ENCODE peak calls at places on chromosomes 1 and 21, in eight cellular contexts. One of them, this sample, is unnamed.

GRCh38 chr1:98700228-98700627 is 38.7 kb downstream of the SNX7 start:
- DNase-seq in WERI-Rb-1: no peak
- DNase-seq in HFF-Myc: no peak
- DNase-seq in cardiac fibroblast: peak; percentile 4
- DNase-seq in lower lobe of right lung: no peak
- DNase-seq in colonic mucosa: no peak
- DNase-seq in stomach: no peak
- DNase-seq in uterus: no peak
- DNase-seq in this sample: no peak

GRCh38 chr1:46556822-46557221 is 5.4 kb upstream of the KNCN start:
- DNase-seq in cardiac fibroblast: peak; percentile 84
- DNase-seq in lower lobe of right lung: no peak
- DNase-seq in stomach: no peak
- DNase-seq in colonic mucosa: no peak
- DNase-seq in WERI-Rb-1: no peak
- DNase-seq in uterus: no peak
- DNase-seq in HFF-Myc: no peak
- DNase-seq in this sample: no peak

GRCh38 chr1:119631433-119632102 is 16.5 kb downstream of the ZNF697 start:
- DNase-seq in stomach: peak; percentile 87
- DNase-seq in lower lobe of right lung: peak; percentile 84
- DNase-seq in uterus: peak; percentile 93
- DNase-seq in WERI-Rb-1: no peak
- DNase-seq in HFF-Myc: no peak
- DNase-seq in cardiac fibroblast: peak; percentile 80
- DNase-seq in colonic mucosa: peak; percentile 86
- DNase-seq in this sample: peak; percentile 96

GRCh38 chr1:176989023-176989422 is 175.5 kb downstream of the ASTN1 start:
- DNase-seq in lower lobe of right lung: no peak
- DNase-seq in colonic mucosa: no peak
- DNase-seq in uterus: no peak
- DNase-seq in HFF-Myc: no peak
- DNase-seq in cardiac fibroblast: peak; percentile 14
- DNase-seq in WERI-Rb-1: no peak
- DNase-seq in stomach: no peak
- DNase-seq in this sample: no peak

GRCh38 chr1:210441028-210441427 is 112.3 kb downstream of the HHAT start:
- DNase-seq in lower lobe of right lung: no peak
- DNase-seq in cardiac fibroblast: peak; percentile 7
- DNase-seq in WERI-Rb-1: no peak
- DNase-seq in stomach: no peak
- DNase-seq in colonic mucosa: no peak
- DNase-seq in HFF-Myc: no peak
- DNase-seq in uterus: no peak
- DNase-seq in this sample: no peak

GRCh38 chr1:19734472-19734999 is 65.2 kb downstream of the TMCO4 start:
- DNase-seq in WERI-Rb-1: no peak
- DNase-seq in lower lobe of right lung: no peak
- DNase-seq in stomach: no peak
- DNase-seq in HFF-Myc: no peak
- DNase-seq in cardiac fibroblast: peak; percentile 25
- DNase-seq in colonic mucosa: no peak
- DNase-seq in uterus: no peak
- DNase-seq in this sample: peak; percentile 74

GRCh38 chr1:2786329-2787162 is 14.9 kb downstream of the TTC34 start:
- DNase-seq in WERI-Rb-1: peak; percentile 60
- DNase-seq in HFF-Myc: no peak
- DNase-seq in uterus: peak; percentile 16
- DNase-seq in cardiac fibroblast: no peak
- DNase-seq in stomach: peak; percentile 57
- DNase-seq in lower lobe of right lung: peak; percentile 63
- DNase-seq in colonic mucosa: peak; percentile 64
- DNase-seq in this sample: peak; percentile 78

GRCh38 chr1:195345149-195345548 is 1263.1 kb downstream of the KCNT2 start:
- DNase-seq in colonic mucosa: no peak
- DNase-seq in uterus: no peak
- DNase-seq in lower lobe of right lung: peak; percentile 11
- DNase-seq in WERI-Rb-1: no peak
- DNase-seq in stomach: no peak
- DNase-seq in cardiac fibroblast: no peak
- DNase-seq in HFF-Myc: no peak
- DNase-seq in this sample: peak; percentile 18

GRCh38 chr1:219412772-219413171 is 200.1 kb downstream of the ZC3H11B start:
- DNase-seq in cardiac fibroblast: peak; percentile 28
- DNase-seq in HFF-Myc: peak; percentile 45
- DNase-seq in colonic mucosa: no peak
- DNase-seq in stomach: no peak
- DNase-seq in lower lobe of right lung: no peak
- DNase-seq in uterus: no peak
- DNase-seq in WERI-Rb-1: no peak
- DNase-seq in this sample: no peak

GRCh38 chr1:160161965-160162705 is 10.7 kb downstream of the ATP1A4 start:
- DNase-seq in uterus: no peak
- DNase-seq in HFF-Myc: no peak
- DNase-seq in lower lobe of right lung: no peak
- DNase-seq in stomach: no peak
- DNase-seq in cardiac fibroblast: peak; percentile 13
- DNase-seq in WERI-Rb-1: peak; percentile 85
- DNase-seq in colonic mucosa: no peak
- DNase-seq in this sample: no peak

GRCh38 chr1:3579626-3580025 is 31.7 kb downstream of the MEGF6 start:
- DNase-seq in WERI-Rb-1: no peak
- DNase-seq in cardiac fibroblast: no peak
- DNase-seq in HFF-Myc: no peak
- DNase-seq in lower lobe of right lung: no peak
- DNase-seq in uterus: no peak
- DNase-seq in colonic mucosa: no peak
- DNase-seq in stomach: no peak
- DNase-seq in this sample: no peak

GRCh38 chr1:85718678-85719340 is 10.6 kb upstream of the ZNHIT6 start:
- DNase-seq in HFF-Myc: no peak
- DNase-seq in colonic mucosa: no peak
- DNase-seq in lower lobe of right lung: no peak
- DNase-seq in stomach: no peak
- DNase-seq in WERI-Rb-1: no peak
- DNase-seq in cardiac fibroblast: no peak
- DNase-seq in uterus: no peak
- DNase-seq in this sample: no peak

GRCh38 chr1:54649130-54649898 is 7.7 kb downstream of the MROH7 start:
- DNase-seq in WERI-Rb-1: no peak
- DNase-seq in stomach: no peak
- DNase-seq in cardiac fibroblast: no peak
- DNase-seq in colonic mucosa: peak; percentile 84
- DNase-seq in lower lobe of right lung: no peak
- DNase-seq in uterus: no peak
- DNase-seq in HFF-Myc: no peak
- DNase-seq in this sample: no peak

GRCh38 chr1:31769720-31770390 is 5.7 kb upstream of the ADGRB2 start:
- DNase-seq in WERI-Rb-1: no peak
- DNase-seq in uterus: no peak
- DNase-seq in lower lobe of right lung: no peak
- DNase-seq in HFF-Myc: no peak
- DNase-seq in colonic mucosa: no peak
- DNase-seq in cardiac fibroblast: no peak
- DNase-seq in stomach: peak; percentile 74
- DNase-seq in this sample: no peak

GRCh38 chr1:26318338-26319064 is 743 bp downstream of the CD52 start:
- DNase-seq in cardiac fibroblast: no peak
- DNase-seq in WERI-Rb-1: no peak
- DNase-seq in HFF-Myc: no peak
- DNase-seq in stomach: no peak
- DNase-seq in lower lobe of right lung: peak; percentile 72
- DNase-seq in colonic mucosa: no peak
- DNase-seq in uterus: no peak
- DNase-seq in this sample: no peak

GRCh38 chr21:30268608-30269197 is 14.0 kb downstream of the KRTAP24-1 start:
- DNase-seq in colonic mucosa: peak; percentile 22
- DNase-seq in uterus: no peak
- DNase-seq in WERI-Rb-1: no peak
- DNase-seq in cardiac fibroblast: peak; percentile 0
- DNase-seq in lower lobe of right lung: no peak
- DNase-seq in HFF-Myc: no peak
- DNase-seq in stomach: no peak
- DNase-seq in this sample: no peak
- TF ChIP-seq CTCF in colonic mucosa: no peak
- TF ChIP-seq CTCF in uterus: no peak
- TF ChIP-seq CTCF in WERI-Rb-1: peak; percentile 72
- TF ChIP-seq CTCF in cardiac fibroblast: no peak
- TF ChIP-seq CTCF in lower lobe of right lung: no peak
- TF ChIP-seq CTCF in HFF-Myc: peak; percentile 24
- TF ChIP-seq CTCF in stomach: no peak
- TF ChIP-seq CTCF in this sample: no peak

GRCh38 chr1:153958111-153958960 is at the start of gene CRTC2:
- DNase-seq in lower lobe of right lung: peak; percentile 100
- DNase-seq in colonic mucosa: peak; percentile 99
- DNase-seq in cardiac fibroblast: peak; percentile 99
- DNase-seq in stomach: peak; percentile 99
- DNase-seq in uterus: peak; percentile 98
- DNase-seq in HFF-Myc: peak; percentile 98
- DNase-seq in WERI-Rb-1: peak; percentile 100
- DNase-seq in this sample: peak; percentile 99
- TF ChIP-seq CTCF in lower lobe of right lung: no peak
- TF ChIP-seq CTCF in colonic mucosa: no peak
- TF ChIP-seq CTCF in cardiac fibroblast: no peak
- TF ChIP-seq CTCF in stomach: no peak
- TF ChIP-seq CTCF in uterus: no peak
- TF ChIP-seq CTCF in HFF-Myc: no peak
- TF ChIP-seq CTCF in WERI-Rb-1: peak; percentile 14
- TF ChIP-seq CTCF in this sample: no peak

GRCh38 chr1:172999349-172999748 is 51.4 kb downstream of the TNFSF18 start:
- DNase-seq in HFF-Myc: no peak
- DNase-seq in lower lobe of right lung: no peak
- DNase-seq in uterus: no peak
- DNase-seq in WERI-Rb-1: no peak
- DNase-seq in stomach: no peak
- DNase-seq in colonic mucosa: no peak
- DNase-seq in cardiac fibroblast: peak; percentile 12
- DNase-seq in this sample: no peak

GRCh38 chr1:173002891-173003582 is 47.7 kb downstream of the TNFSF18 start:
- DNase-seq in stomach: no peak
- DNase-seq in HFF-Myc: no peak
- DNase-seq in WERI-Rb-1: no peak
- DNase-seq in cardiac fibroblast: peak; percentile 98
- DNase-seq in colonic mucosa: no peak
- DNase-seq in lower lobe of right lung: no peak
- DNase-seq in uterus: no peak
- DNase-seq in this sample: no peak

GRCh38 chr1:173009597-173009996 is 41.1 kb downstream of the TNFSF18 start:
- DNase-seq in HFF-Myc: no peak
- DNase-seq in stomach: no peak
- DNase-seq in WERI-Rb-1: no peak
- DNase-seq in cardiac fibroblast: peak; percentile 46
- DNase-seq in uterus: no peak
- DNase-seq in lower lobe of right lung: peak; percentile 50
- DNase-seq in colonic mucosa: no peak
- DNase-seq in this sample: no peak

GRCh38 chr1:173005196-173005864 is 45.4 kb downstream of the TNFSF18 start:
- DNase-seq in HFF-Myc: no peak
- DNase-seq in cardiac fibroblast: no peak
- DNase-seq in uterus: no peak
- DNase-seq in WERI-Rb-1: no peak
- DNase-seq in lower lobe of right lung: no peak
- DNase-seq in colonic mucosa: no peak
- DNase-seq in stomach: no peak
- DNase-seq in this sample: no peak
- TF ChIP-seq CTCF in HFF-Myc: no peak
- TF ChIP-seq CTCF in cardiac fibroblast: peak; percentile 25
- TF ChIP-seq CTCF in uterus: no peak
- TF ChIP-seq CTCF in WERI-Rb-1: no peak
- TF ChIP-seq CTCF in lower lobe of right lung: no peak
- TF ChIP-seq CTCF in colonic mucosa: no peak
- TF ChIP-seq CTCF in stomach: no peak
- TF ChIP-seq CTCF in this sample: no peak

DNA sequence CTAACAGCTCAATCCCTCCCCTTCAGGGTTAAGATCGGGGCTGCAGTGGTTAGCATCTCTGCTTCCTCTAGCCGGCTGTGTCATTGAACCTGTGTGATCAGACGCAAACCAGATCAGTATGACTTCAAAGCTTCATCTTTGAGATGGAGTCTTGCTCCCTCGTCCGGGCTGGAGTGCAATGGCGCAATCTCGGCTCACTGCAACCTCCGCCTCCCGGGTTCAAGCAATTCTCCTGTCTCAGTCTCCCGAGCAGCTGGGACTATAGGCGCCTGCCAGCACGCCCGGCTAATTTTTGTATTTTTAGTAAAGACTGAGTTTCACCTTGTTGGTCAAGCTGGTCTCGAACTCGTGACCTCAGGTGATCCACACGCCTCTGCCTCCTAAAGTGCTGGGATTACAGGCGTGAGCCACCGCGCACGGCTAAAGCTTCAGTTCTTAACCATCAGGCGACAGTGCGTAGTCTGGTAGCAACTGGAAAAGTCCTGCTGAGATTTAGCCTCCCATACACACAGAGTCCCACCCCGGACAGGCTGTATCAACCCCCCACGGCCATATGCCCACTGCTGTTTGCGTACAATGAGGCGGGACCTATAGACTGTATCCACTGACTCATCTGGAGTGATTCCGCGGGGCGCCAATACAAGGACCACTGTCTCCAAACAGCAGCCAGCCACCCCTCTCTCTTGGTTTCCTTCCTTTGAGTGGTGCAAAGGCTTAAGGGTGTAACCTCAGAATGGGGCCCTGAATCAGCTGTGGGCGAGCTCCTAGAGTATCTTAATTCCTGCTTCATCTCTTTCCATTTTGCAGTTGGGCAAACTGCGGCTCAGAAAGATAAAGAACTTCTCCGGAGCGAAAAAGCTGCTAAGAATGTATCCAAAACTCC is 23.3 kb downstream of the CELA3A start:
- DNase-seq in WERI-Rb-1: peak; percentile 88
- DNase-seq in uterus: peak; percentile 40
- DNase-seq in HFF-Myc: peak; percentile 45
- DNase-seq in colonic mucosa: peak; percentile 72
- DNase-seq in cardiac fibroblast: peak; percentile 83
- DNase-seq in lower lobe of right lung: peak; percentile 68
- DNase-seq in stomach: peak; percentile 49
- DNase-seq in this sample: peak; percentile 88
- TF ChIP-seq CTCF in WERI-Rb-1: no peak
- TF ChIP-seq CTCF in uterus: no peak
- TF ChIP-seq CTCF in HFF-Myc: no peak
- TF ChIP-seq CTCF in colonic mucosa: no peak
- TF ChIP-seq CTCF in cardiac fibroblast: no peak
- TF ChIP-seq CTCF in lower lobe of right lung: peak; percentile 8
- TF ChIP-seq CTCF in stomach: no peak
- TF ChIP-seq CTCF in this sample: no peak

GRCh38 chr1:155139895-155140629 is at the start of gene DPM3:
- DNase-seq in HFF-Myc: no peak
- DNase-seq in colonic mucosa: peak; percentile 95
- DNase-seq in stomach: peak; percentile 92
- DNase-seq in cardiac fibroblast: peak; percentile 81
- DNase-seq in WERI-Rb-1: peak; percentile 98
- DNase-seq in lower lobe of right lung: peak; percentile 95
- DNase-seq in uterus: peak; percentile 85
- DNase-seq in this sample: peak; percentile 96
- TF ChIP-seq CTCF in HFF-Myc: no peak
- TF ChIP-seq CTCF in colonic mucosa: no peak
- TF ChIP-seq CTCF in stomach: no peak
- TF ChIP-seq CTCF in cardiac fibroblast: no peak
- TF ChIP-seq CTCF in WERI-Rb-1: no peak
- TF ChIP-seq CTCF in lower lobe of right lung: no peak
- TF ChIP-seq CTCF in uterus: no peak
- TF ChIP-seq CTCF in this sample: no peak